ENCODE peak calls at places on chromosomes 4 and X, in four cellular contexts. M is body of pancreas, I is DND-41, P is fibroblast of mammary gland. B is an unnamed sample.

GRCh38 chr4:186307497-186307896 is 41.5 kb downstream of the F11 start:
- DNase-seq in P (no peak), I (no peak), M (no peak), B (no peak)

GRCh38 chrX:43450355-43450754 is 205.7 kb upstream of the MAOA start:
- DNase-seq in P (no peak), M (no peak), I (no peak), B (no peak)

GRCh38 chr4:5004496-5004895 is 14.8 kb downstream of the CYTL1 start:
- DNase-seq in M (no peak), I (no peak), P (no peak), B (no peak)

GRCh38 chr4:183400035-183400434 is 44.4 kb upstream of the CDKN2AIP start:
- DNase-seq in I (no peak), M (no peak), P (no peak), B (no peak)

GRCh38 chrX:20530319-20530979 is 263.7 kb upstream of the RPS6KA3 start:
- DNase-seq in P (peak; percentile 65), I (peak; percentile 52), M (peak; percentile 63), B (no peak)

GRCh38 chr4:26256016-26256415 is 64.8 kb upstream of the RBPJ start:
- DNase-seq in P (peak; percentile 72), I (no peak), M (no peak), B (no peak)

GRCh38 chr4:85408326-85408725 is 66.6 kb upstream of the ARHGAP24 start:
- DNase-seq in M (no peak), P (no peak), I (no peak), B (no peak)

GRCh38 chr4:134518574-134519217 is 317.1 kb upstream of the PABPC4L start:
- DNase-seq in I (no peak), P (no peak), M (no peak), B (no peak)

GRCh38 chrX:154748712-154749339 is 2.1 kb downstream of the GAB3 start:
- DNase-seq in P (peak; percentile 62), I (peak; percentile 73), M (peak; percentile 19), B (no peak)

GRCh38 chrX:37599735-37600134 is 28.3 kb downstream of the LANCL3 start:
- DNase-seq in I (no peak), P (no peak), M (peak; percentile 59), B (no peak)

GRCh38 chr4:117893207-117893606 is 141.1 kb upstream of the NDST3 start:
- DNase-seq in P (no peak), I (no peak), M (no peak), B (peak; percentile 75)

GRCh38 chrX:11757729-11758399 is at the start of gene MSL3:
- DNase-seq in I (no peak), M (peak; percentile 60), P (peak; percentile 63), B (no peak)

GRCh38 chrX:17361620-17362019 is 13.4 kb upstream of the NHS start:
- DNase-seq in I (peak; percentile 16), P (peak; percentile 5), M (peak; percentile 10), B (no peak)

GRCh38 chr4:41320278-41320677 is 63.5 kb downstream of the UCHL1 start:
- DNase-seq in P (no peak), M (no peak), I (no peak), B (no peak)

GRCh38 chr4:177473991-177474390 is 31.8 kb upstream of the AGA start:
- DNase-seq in P (no peak), M (no peak), I (no peak), B (no peak)

GRCh38 chr4:10458190-10458589 is 964 bp upstream of the ZNF518B start:
- DNase-seq in M (no peak), I (no peak), P (no peak), B (no peak)

GRCh38 chrX:102708900-102709299 is 3.3 kb upstream of the GPRASP2 start:
- DNase-seq in P (no peak), M (no peak), I (peak; percentile 8), B (no peak)

GRCh38 chrX:119488749-119489148 is 20.5 kb downstream of the SLC25A5 start:
- DNase-seq in P (peak; percentile 59), M (peak; percentile 70), I (peak; percentile 44), B (no peak)

GRCh38 chr4:122960298-122960985 is 38.0 kb upstream of the NUDT6 start:
- DNase-seq in P (peak; percentile 7), M (no peak), I (no peak), B (no peak)

GRCh38 chrX:69501433-69501832 is 2.7 kb upstream of the NALF2 start:
- DNase-seq in I (no peak), M (peak; percentile 34), P (peak; percentile 18), B (no peak)

GRCh38 chrX:130304587-130305368 is 34.9 kb upstream of the SLC25A14 start:
- DNase-seq in P (no peak), M (no peak), I (no peak), B (no peak)

GRCh38 chr4:69708211-69708610 is 52.2 kb downstream of the SULT1B1 start:
- DNase-seq in M (no peak), P (peak; percentile 38), I (no peak), B (no peak)

GRCh38 chr4:150358691-150359090 is 223.3 kb upstream of the MAB21L2 start:
- DNase-seq in P (no peak), I (no peak), M (no peak), B (no peak)

GRCh38 chr4:24700118-24700517 is 95.3 kb upstream of the SOD3 start:
- DNase-seq in M (no peak), I (no peak), P (no peak), B (no peak)

GRCh38 chr4:110175634-110176033 is 22.8 kb downstream of the ELOVL6 start:
- DNase-seq in P (peak; percentile 59), I (no peak), M (no peak), B (no peak)

GRCh38 chr4:180296036-180296599 is 1947.1 kb upstream of the TENM3 start:
- DNase-seq in I (no peak), P (no peak), M (no peak), B (no peak)

GRCh38 chr4:113616443-113616842 is 145.1 kb downstream of the CAMK2D start:
- DNase-seq in I (no peak), P (no peak), M (no peak), B (no peak)

GRCh38 chr4:174401471-174402130 is 117.9 kb downstream of the CEP44 start:
- DNase-seq in P (no peak), I (no peak), M (no peak), B (peak; percentile 84)

GRCh38 chrX:37905436-37906147 is 58.2 kb upstream of the DYNLT3 start:
- DNase-seq in P (peak; percentile 10), I (no peak), M (peak; percentile 12), B (no peak)

GRCh38 chr4:157057187-157057586 is 18.8 kb upstream of the GLRB start:
- DNase-seq in M (no peak), I (no peak), P (no peak), B (no peak)

GRCh38 chr4:105526656-105527055 is 25.8 kb upstream of the ARHGEF38 start:
- DNase-seq in M (no peak), I (no peak), P (no peak), B (no peak)

GRCh38 chr4:105527081-105527480 is 25.3 kb upstream of the ARHGEF38 start:
- DNase-seq in I (no peak), P (no peak), M (no peak), B (no peak)

GRCh38 chr4:105520819-105521790 is 31.3 kb upstream of the ARHGEF38 start:
- DNase-seq in I (peak; percentile 15), M (peak; percentile 60), P (peak; percentile 47), B (peak; percentile 26)
- TF ChIP-seq CTCF in I (peak; percentile 66), M (peak; percentile 50), P (peak; percentile 74), B (peak; percentile 94)

GRCh38 chr4:42359686-42360085 is 37.6 kb upstream of the SHISA3 start:
- DNase-seq in M (no peak), I (no peak), P (peak; percentile 23), B (no peak)
- H3K4me3 ChIP-seq in M (no peak overlapping the region), I (no peak overlapping the region), P (peak overlapping the region; percentile 20), B (peak overlapping the region; percentile 30)

GRCh38 chr4:80685219-80685618 is 345.3 kb upstream of the BMP3 start:
- DNase-seq in M (no peak), I (no peak), P (no peak), B (peak; percentile 19)
- TF ChIP-seq CTCF in M (no peak), I (no peak), P (no peak), B (no peak)

GRCh38 chrX:3345281-3346081 is 971 bp downstream of the MXRA5 start:
- DNase-seq in M (peak; percentile 80), P (peak; percentile 34), I (no peak), B (no peak)
- H3K4me3 ChIP-seq in M (peak overlapping the region; percentile 41), P (peak overlapping the region; percentile 34), I (no peak overlapping the region), B (peak overlapping the region; percentile 47)

GRCh38 chr4:20327808-20328207 is 76.1 kb downstream of the SLIT2 start:
- DNase-seq in M (no peak), I (no peak), P (peak; percentile 43), B (no peak)

GRCh38 chr4:20326977-20327376 is 75.3 kb downstream of the SLIT2 start:
- DNase-seq in I (no peak), P (peak; percentile 55), M (no peak), B (no peak)

GRCh38 chr4:20326460-20326859 is 74.8 kb downstream of the SLIT2 start:
- DNase-seq in I (no peak), M (no peak), P (no peak), B (no peak)

GRCh38 chr4:20320232-20320631 is 68.5 kb downstream of the SLIT2 start:
- DNase-seq in P (no peak), M (no peak), I (no peak), B (no peak)

DNA sequence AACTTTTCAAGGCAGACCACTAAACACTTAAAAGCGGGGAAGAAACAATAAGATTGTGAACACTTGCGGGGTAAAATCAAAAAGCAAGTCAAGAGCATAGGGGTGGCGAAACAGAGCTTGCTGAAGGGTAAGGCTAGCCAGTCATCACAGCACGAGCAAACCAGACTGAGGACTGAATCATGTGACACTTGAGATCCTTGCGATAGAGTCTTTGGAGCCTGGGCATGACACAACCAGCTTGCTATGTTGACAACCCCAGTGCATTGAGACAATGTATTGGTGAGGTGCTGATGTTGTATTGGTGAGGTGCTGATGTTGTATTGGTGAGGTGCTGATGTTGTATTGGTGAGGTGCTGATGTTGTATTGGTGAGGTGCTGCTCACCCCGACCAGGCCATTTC is 72.3 kb downstream of the SLIT2 start:
- DNase-seq in M (no peak), I (no peak), P (peak; percentile 48), B (no peak)
- TF ChIP-seq CTCF in M (no peak), I (no peak), P (no peak), B (no peak)